ENCODE peak calls at places on chromosomes 1 and 21, in ten cellular contexts. D, K, I, S, B, O, Z, R, P and Q are unnamed samples. For H3K36me3 and H3K27me3, the result is how much of the 10 kb centered on the place peaks cover.

GRCh38 chr1:2212542-2213491 is 15.3 kb upstream of the SKI start:
- DNase-seq in D (peak), K (peak), I (peak), S (peak), B (peak), O (peak), Z (peak), R (peak), P (peak), Q (no peak)

GRCh38 chr1:7117599-7118281 is 332.5 kb downstream of the CAMTA1 start:
- DNase-seq in D (no peak), K (no peak), I (peak), S (no peak), B (peak), O (peak), Z (no peak), R (peak), P (no peak), Q (peak)

GRCh38 chr1:212649020-212649419 is 40.5 kb downstream of the ATF3 start:
- DNase-seq in D (no peak), K (no peak), I (no peak), S (no peak), B (no peak), O (no peak), Z (no peak), R (no peak), P (no peak), Q (no peak)

GRCh38 chr1:233020441-233020840 is 70.0 kb downstream of the NTPCR start:
- DNase-seq in D (no peak), K (no peak), I (no peak), S (no peak), B (no peak), O (no peak), Z (peak), R (no peak), P (peak), Q (no peak)

GRCh38 chr21:25995283-25995682 is 175.3 kb downstream of the APP start:
- DNase-seq in D (no peak), K (no peak), I (no peak), S (no peak), B (no peak), O (no peak), Z (no peak), R (no peak), P (no peak), Q (no peak)

GRCh38 chr1:29330856-29331255 is 94.5 kb downstream of the PTPRU start:
- DNase-seq in D (no peak), K (no peak), I (no peak), S (no peak), B (no peak), O (no peak), Z (no peak), R (no peak), P (no peak), Q (no peak)

GRCh38 chr1:106554294-106554693 is 502.2 kb upstream of the PRMT6 start:
- DNase-seq in D (no peak), K (no peak), I (no peak), S (no peak), B (no peak), O (no peak), Z (no peak), R (no peak), P (no peak), Q (no peak)

GRCh38 chr1:12544992-12545391 is 73.0 kb downstream of the DHRS3 start:
- DNase-seq in D (no peak), K (no peak), I (no peak), S (no peak), B (no peak), O (no peak), Z (no peak), R (peak), P (no peak), Q (no peak)

GRCh38 chr1:19284881-19285280 is 3.7 kb downstream of the AKR7A3 start:
- DNase-seq in D (no peak), K (no peak), I (no peak), S (no peak), B (no peak), O (no peak), Z (no peak), R (no peak), P (no peak), Q (no peak)

GRCh38 chr1:10494418-10494753 is 19.6 kb downstream of the PEX14 start:
- DNase-seq in D (no peak), K (no peak), I (no peak), S (no peak), B (no peak), O (no peak), Z (no peak), R (no peak), P (no peak), Q (no peak)

GRCh38 chr1:79079770-79080169 is 73.2 kb upstream of the ADGRL4 start:
- DNase-seq in D (no peak), K (peak), I (no peak), S (no peak), B (no peak), O (peak), Z (no peak), R (no peak), P (no peak), Q (peak)

GRCh38 chr1:208499601-208500000 is 255.4 kb upstream of the PLXNA2 start:
- DNase-seq in D (no peak), K (no peak), I (no peak), S (no peak), B (no peak), O (no peak), Z (no peak), R (no peak), P (no peak), Q (no peak)

DNA sequence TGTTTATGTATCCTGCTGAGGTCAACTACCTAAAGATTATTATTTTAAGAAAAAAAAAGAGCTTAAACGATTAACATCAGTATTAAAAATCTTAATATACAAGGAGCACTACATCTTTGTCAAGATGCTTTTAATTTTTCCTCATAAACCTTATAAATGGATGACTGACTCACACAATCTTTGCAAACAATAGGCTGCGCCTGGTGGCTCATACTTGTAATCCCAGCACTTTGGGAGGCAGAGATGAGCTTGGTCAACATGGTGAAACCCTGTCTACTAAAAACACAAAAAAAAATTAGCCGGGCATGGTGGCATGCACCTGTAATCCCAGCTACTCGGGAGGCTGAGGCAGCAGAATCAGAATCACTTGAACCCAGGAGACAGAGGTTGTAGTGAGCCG is 1.7 kb downstream of the KHDC4 start:
- DNase-seq in D (no peak), K (no peak), I (no peak), S (no peak), B (peak), O (no peak), Z (no peak), R (no peak), P (no peak), Q (no peak)
- H3K36me3 ChIP-seq in D (under half), K (under half), I (half or more), S (half or more), B (under half), O (half or more), Z (under half), R (half or more), P (under half), Q (under half)

DNA sequence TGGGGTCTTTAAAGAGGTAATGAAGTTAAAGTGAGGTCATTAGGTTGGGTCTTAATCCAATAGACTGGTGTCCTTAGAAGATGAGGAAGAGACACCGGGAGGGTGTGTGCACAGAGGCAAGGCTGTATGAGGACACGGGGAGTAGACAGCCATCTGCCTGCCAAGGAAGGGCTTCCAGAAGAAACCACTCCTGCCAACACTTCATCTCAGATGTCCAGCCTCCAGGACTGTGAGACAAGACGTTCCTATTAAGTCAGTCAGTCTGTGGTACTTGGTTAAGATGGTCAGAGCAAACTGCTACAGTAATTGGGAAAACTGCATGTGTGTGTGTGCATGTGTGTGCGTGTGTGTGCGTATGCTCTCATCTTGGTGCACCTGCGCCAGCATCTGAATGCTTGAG is 77.1 kb downstream of the RYR2 start:
- DNase-seq in D (no peak), K (no peak), I (no peak), S (no peak), B (no peak), O (no peak), Z (no peak), R (no peak), P (no peak), Q (no peak)
- H3K27me3 ChIP-seq in D (under half), K (under half), I (under half), S (under half), B (under half), O (under half), Z (under half), R (under half), P (under half), Q (under half)

GRCh38 chr1:67146101-67146500 is 11.3 kb upstream of the C1orf141 start:
- DNase-seq in D (no peak), K (no peak), I (no peak), S (no peak), B (no peak), O (no peak), Z (no peak), R (no peak), P (no peak), Q (no peak)

GRCh38 chr1:67150931-67151330 is 15.3 kb upstream of the IL23R start:
- DNase-seq in D (no peak), K (no peak), I (no peak), S (no peak), B (no peak), O (no peak), Z (no peak), R (no peak), P (no peak), Q (no peak)

GRCh38 chr1:67146539-67146938 is 11.8 kb upstream of the C1orf141 start:
- DNase-seq in D (no peak), K (no peak), I (no peak), S (no peak), B (no peak), O (no peak), Z (no peak), R (no peak), P (no peak), Q (no peak)

GRCh38 chr1:67148516-67149178 is 13.9 kb upstream of the C1orf141 start:
- DNase-seq in D (no peak), K (no peak), I (no peak), S (no peak), B (peak), O (no peak), Z (no peak), R (no peak), P (no peak), Q (no peak)

GRCh38 chr1:67149179-67149770 is 14.5 kb upstream of the C1orf141 start:
- DNase-seq in D (peak), K (peak), I (peak), S (peak), B (peak), O (peak), Z (peak), R (no peak), P (peak), Q (no peak)
- TF ChIP-seq CTCF in D (peak), K (peak), I (peak), S (peak), B (peak), O (peak), Z (peak), R (peak), P (peak), Q (peak)

DNA sequence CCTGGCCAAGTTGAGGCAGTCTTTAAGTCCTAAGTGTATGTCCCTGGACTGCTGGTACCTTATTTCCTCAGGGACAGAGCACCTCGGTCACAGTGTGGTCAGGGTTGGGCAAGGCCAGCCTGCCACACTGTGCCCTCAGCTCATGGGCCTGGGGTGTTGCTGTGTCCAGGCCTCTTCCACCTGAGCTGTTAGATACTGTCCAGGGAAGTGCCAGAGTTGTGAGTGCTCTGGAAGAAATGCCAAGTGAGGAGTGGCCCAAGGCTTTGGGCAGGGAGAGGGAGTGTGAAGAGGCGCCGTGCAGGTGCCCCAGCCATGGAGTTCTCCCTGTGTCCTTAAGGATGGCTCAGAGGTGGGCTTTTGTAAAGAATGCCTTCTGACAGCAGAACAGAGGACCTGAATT is 15.3 kb downstream of the URB2 start:
- DNase-seq in D (no peak), K (peak), I (no peak), S (no peak), B (no peak), O (no peak), Z (no peak), R (no peak), P (no peak), Q (no peak)
- H3K36me3 ChIP-seq in D (under half), K (under half), I (half or more), S (half or more), B (under half), O (under half), Z (under half), R (under half), P (under half), Q (under half)